ENCODE peak calls at places on chromosomes 11 and 22, in ten cellular contexts. K is sigmoid colon; G is activated CD4-positive, alpha-beta T cell treated with anti-CD3 and anti-CD28 coated beads for 48 hours; E is left colon; J is AG10803; U is DMS79; M is NCI-H1930; V is aorta; N is NCI-H774; Z is amygdala. D is an unnamed sample.

GRCh38 chr11:65501530-65502273 is 2.9 kb downstream of the MALAT1 start:
- DNase-seq in K (peak), G (no peak), E (no peak), J (peak), U (no peak), M (no peak), V (peak), N (peak), Z (no peak), D (peak)

GRCh38 chr11:119103793-119104192 is 2.1 kb upstream of the DPAGT1 start:
- DNase-seq in K (no peak), G (no peak), E (no peak), J (no peak), U (peak), M (peak), V (no peak), N (no peak), Z (no peak), D (no peak)

GRCh38 chr11:16603890-16604783 is 134.3 kb upstream of the C11orf58 start:
- DNase-seq in K (peak), G (no peak), E (peak), J (no peak), U (no peak), M (no peak), V (peak), N (peak), Z (peak), D (peak)

GRCh38 chr11:44094260-44094868 is 1.1 kb upstream of the EXT2 start:
- DNase-seq in K (peak), G (peak), E (peak), J (peak), U (peak), M (peak), V (peak), N (peak), Z (peak), D (peak)

GRCh38 chr11:16607675-16608644 is 130.5 kb upstream of the C11orf58 start:
- DNase-seq in K (peak), G (no peak), E (peak), J (peak), U (peak), M (peak), V (peak), N (peak), Z (peak), D (peak)

GRCh38 chr11:36212507-36212906 is 76.7 kb downstream of the COMMD9 start:
- DNase-seq in K (no peak), G (no peak), E (no peak), J (no peak), U (no peak), M (no peak), V (no peak), N (no peak), Z (no peak), D (no peak)

GRCh38 chr11:20161230-20161918 is 1.1 kb upstream of the DBX1 start:
- DNase-seq in K (no peak), G (no peak), E (no peak), J (no peak), U (peak), M (no peak), V (no peak), N (no peak), Z (no peak), D (no peak)

GRCh38 chr22:37290737-37291136 is 8.4 kb downstream of the CYTH4 start:
- DNase-seq in K (no peak), G (no peak), E (no peak), J (peak), U (no peak), M (no peak), V (no peak), N (no peak), Z (no peak), D (peak)

GRCh38 chr11:2480874-2481220 is 36.0 kb downstream of the KCNQ1 start:
- DNase-seq in K (no peak), G (no peak), E (no peak), J (no peak), U (no peak), M (no peak), V (no peak), N (no peak), Z (no peak), D (no peak)

GRCh38 chr11:7687386-7687785 is 14.1 kb upstream of the CYB5R2 start:
- DNase-seq in K (no peak), G (no peak), E (no peak), J (no peak), U (no peak), M (no peak), V (no peak), N (no peak), Z (no peak), D (no peak)

GRCh38 chr11:2671748-2672147 is 28.0 kb downstream of the KCNQ1OT1 start:
- DNase-seq in K (peak), G (no peak), E (no peak), J (no peak), U (no peak), M (no peak), V (no peak), N (no peak), Z (no peak), D (no peak)

GRCh38 chr11:64874841-64875240 is 3.6 kb downstream of the EHD1 start:
- DNase-seq in K (no peak), G (no peak), E (no peak), J (no peak), U (no peak), M (no peak), V (no peak), N (no peak), Z (peak), D (no peak)

GRCh38 chr22:24330636-24331035 is 60.0 kb downstream of the SPECC1L start:
- DNase-seq in K (no peak), G (no peak), E (no peak), J (no peak), U (no peak), M (no peak), V (no peak), N (no peak), Z (no peak), D (no peak)

GRCh38 chr11:78420255-78420764 is 2.7 kb upstream of the GAB2 start:
- DNase-seq in K (peak), G (peak), E (peak), J (peak), U (peak), M (peak), V (peak), N (peak), Z (peak), D (peak)

GRCh38 chr22:44406581-44407403 is 91.2 kb downstream of the RTL6 start:
- DNase-seq in K (peak), G (no peak), E (no peak), J (no peak), U (no peak), M (no peak), V (peak), N (no peak), Z (no peak), D (no peak)

GRCh38 chr22:39684702-39685281 is 114.2 kb downstream of the CACNA1I start:
- DNase-seq in K (no peak), G (no peak), E (no peak), J (no peak), U (no peak), M (no peak), V (no peak), N (no peak), Z (no peak), D (no peak)

GRCh38 chr11:72705442-72706365 is 31.5 kb upstream of the PDE2A start:
- DNase-seq in K (no peak), G (no peak), E (no peak), J (no peak), U (no peak), M (no peak), V (no peak), N (no peak), Z (no peak), D (peak)

GRCh38 chr11:72631806-72632731 is 42.2 kb downstream of the PDE2A start:
- DNase-seq in K (peak), G (no peak), E (no peak), J (no peak), U (no peak), M (no peak), V (no peak), N (no peak), Z (peak), D (peak)

GRCh38 chr22:22424210-22424800 is 84.2 kb downstream of the ZNF280B start:
- DNase-seq in K (no peak), G (no peak), E (no peak), J (no peak), U (no peak), M (no peak), V (no peak), N (no peak), Z (no peak), D (no peak)

GRCh38 chr22:42268852-42269406 is 1.5 kb downstream of the TCF20 start:
- DNase-seq in K (no peak), G (no peak), E (no peak), J (no peak), U (no peak), M (no peak), V (no peak), N (no peak), Z (no peak), D (no peak)

GRCh38 chr11:111604392-111605009 is 2.3 kb downstream of the SIK2 start:
- DNase-seq in K (no peak), G (no peak), E (no peak), J (peak), U (no peak), M (peak), V (no peak), N (peak), Z (no peak), D (no peak)

D was measured in right cardiac atrium.